ENCODE peak calls at places on chromosomes 11 and 22, in nine cellular contexts. I is fibroblast of mammary gland; G is left ventricle myocardium inferior; C is GM12891; N is NCI-H1930; S is NCI-H446; J is activated T-cell treated with anti-CD3 and anti-CD28 coated beads, Interleukin-2, amount 50 U/mL, for 72 hours; Q is activated CD4-positive, alpha-beta T cell treated with anti-CD3 and anti-CD28 coated beads, Interleukin-2, amount 50 U/mL, for 24 hours; H is HT1080. M is an unnamed sample.

GRCh38 chr22:47847281-47847890 is 1084.9 kb downstream of the TBC1D22A start:
- DNase-seq in G (no peak), Q (no peak), C (no peak), J (no peak), I (no peak), H (no peak), N (no peak), S (no peak), M (no peak)

GRCh38 chr22:36425977-36426523 is 38.3 kb upstream of the MYH9 start:
- DNase-seq in S (no peak), G (peak; percentile 73), J (no peak), N (no peak), H (no peak), Q (no peak), C (no peak), I (peak; percentile 45), M (no peak)

GRCh38 chr22:40586781-40587180 is 49.7 kb downstream of the MRTFA start:
- DNase-seq in S (no peak), N (no peak), I (no peak), Q (no peak), G (no peak), J (no peak), H (no peak), C (no peak), M (no peak)

GRCh38 chr22:33492210-33492651 is 428.0 kb downstream of the LARGE1 start:
- DNase-seq in N (no peak), G (no peak), H (no peak), J (no peak), S (no peak), Q (no peak), I (no peak), C (no peak), M (no peak)

GRCh38 chr22:45208993-45209838 is 31.5 kb downstream of the KIAA0930 start:
- DNase-seq in H (peak; percentile 64), N (no peak), S (peak; percentile 26), Q (no peak), C (no peak), J (peak; percentile 59), I (peak; percentile 93), G (no peak), M (no peak)

GRCh38 chr11:83617671-83618070 is 331.5 kb upstream of the CCDC90B start:
- DNase-seq in I (no peak), S (no peak), Q (no peak), C (no peak), G (no peak), N (no peak), J (no peak), H (no peak), M (no peak)

GRCh38 chr11:120904116-120904515 is 119.8 kb upstream of the TBCEL start:
- DNase-seq in H (no peak), J (no peak), Q (no peak), G (no peak), I (no peak), N (no peak), C (no peak), S (no peak), M (no peak)

GRCh38 chr22:43378011-43378704 is 33.7 kb upstream of the MPPED1 start:
- DNase-seq in Q (no peak), H (no peak), C (no peak), N (no peak), G (no peak), I (no peak), J (peak; percentile 6), S (peak; percentile 32), M (no peak)

GRCh38 chr11:64916040-64916847 is 765 bp downstream of the ATG2A start:
- DNase-seq in S (no peak), G (no peak), Q (no peak), J (peak; percentile 46), H (peak; percentile 57), C (peak; percentile 63), I (peak; percentile 74), N (no peak), M (peak; percentile 65)

GRCh38 chr11:133146697-133147306 is 385.5 kb downstream of the OPCML start:
- DNase-seq in N (no peak), G (no peak), H (no peak), J (no peak), I (no peak), Q (no peak), C (no peak), S (no peak), M (no peak)

GRCh38 chr11:83241291-83241946 is 44.7 kb downstream of the CCDC90B start:
- DNase-seq in N (no peak), H (peak; percentile 78), C (no peak), I (peak; percentile 78), S (peak; percentile 69), Q (no peak), J (no peak), G (no peak), M (peak; percentile 33)

GRCh38 chr11:130816516-130816915 is 99.8 kb downstream of the SNX19 start:
- DNase-seq in I (peak; percentile 45), H (no peak), Q (no peak), G (no peak), C (no peak), N (no peak), S (no peak), J (no peak), M (no peak)

GRCh38 chr22:32175751-32176644 is 16.9 kb upstream of the C22orf42 start:
- DNase-seq in Q (no peak), I (no peak), J (peak; percentile 10), S (no peak), N (no peak), H (no peak), C (no peak), G (no peak), M (no peak)

GRCh38 chr11:6251990-6252473 is 7.6 kb upstream of the CCKBR start:
- DNase-seq in J (no peak), N (no peak), Q (no peak), C (no peak), I (peak; percentile 55), H (no peak), S (no peak), G (no peak), M (peak; percentile 91)

GRCh38 chr22:17057959-17058814 is 26.6 kb upstream of the IL17RA start:
- DNase-seq in Q (peak; percentile 19), J (peak; percentile 47), C (peak; percentile 42), N (peak; percentile 6), I (peak; percentile 77), G (no peak), H (peak; percentile 66), S (peak; percentile 74), M (peak; percentile 67)

GRCh38 chr11:77884186-77884828 is 63.4 kb downstream of the AAMDC start:
- DNase-seq in G (no peak), H (no peak), I (peak; percentile 60), C (no peak), S (no peak), N (no peak), J (no peak), Q (no peak), M (no peak)

GRCh38 chr11:62545437-62546243 is 966 bp downstream of the AHNAK start:
- DNase-seq in C (no peak), H (peak; percentile 95), N (no peak), S (peak; percentile 57), Q (no peak), G (peak; percentile 95), J (peak; percentile 67), I (peak; percentile 93), M (peak; percentile 93)

GRCh38 chr11:44496391-44496790 is 69.1 kb upstream of the CD82 start:
- DNase-seq in I (no peak), Q (no peak), G (no peak), C (no peak), S (no peak), N (no peak), J (no peak), H (no peak), M (no peak)

GRCh38 chr22:46087816-46088277 is 62.5 kb upstream of the PPARA start:
- DNase-seq in Q (no peak), N (no peak), H (peak; percentile 93), S (peak; percentile 86), C (no peak), G (peak; percentile 93), J (no peak), I (peak; percentile 93), M (peak; percentile 93)

GRCh38 chr11:119995730-119996491 is 142.0 kb downstream of the TRIM29 start:
- DNase-seq in N (no peak), C (no peak), H (no peak), G (no peak), I (no peak), S (no peak), J (no peak), Q (no peak), M (no peak)

GRCh38 chr11:15062631-15063030 is 10.8 kb upstream of the CALCB start:
- DNase-seq in G (no peak), Q (no peak), N (no peak), J (no peak), C (no peak), I (no peak), H (no peak), S (no peak), M (no peak)

GRCh38 chr11:7436657-7437056 is 48.6 kb upstream of the OLFML1 start:
- DNase-seq in G (no peak), N (no peak), Q (no peak), H (no peak), J (no peak), S (no peak), I (no peak), C (peak; percentile 29), M (no peak)

GRCh38 chr22:32824531-32825315 is 23.2 kb downstream of the TIMP3 start:
- DNase-seq in Q (no peak), G (no peak), S (no peak), H (no peak), I (no peak), N (no peak), J (no peak), C (no peak), M (no peak)

GRCh38 chr11:94771390-94771789 is 3.2 kb downstream of the AMOTL1 start:
- DNase-seq in Q (no peak), I (no peak), G (no peak), S (peak; percentile 9), J (no peak), C (no peak), N (no peak), H (no peak), M (no peak)

GRCh38 chr22:27788889-27789288 is 12.7 kb downstream of the MN1 start:
- DNase-seq in Q (no peak), J (no peak), S (no peak), C (no peak), I (no peak), N (no peak), G (no peak), H (no peak), M (no peak)

GRCh38 chr11:70872950-70873735 is 379.2 kb downstream of the SHANK2 start:
- DNase-seq in Q (no peak), C (no peak), S (no peak), N (no peak), H (no peak), J (no peak), G (no peak), I (no peak), M (no peak)

GRCh38 chr11:59012942-59013256 is 73.2 kb upstream of the GLYATL1B start:
- DNase-seq in H (no peak), S (no peak), I (no peak), J (no peak), N (no peak), G (no peak), Q (no peak), C (no peak), M (peak; percentile 66)

GRCh38 chr11:45383229-45383628 is 97.1 kb upstream of the SYT13 start:
- DNase-seq in C (no peak), Q (no peak), G (no peak), N (no peak), H (peak; percentile 84), S (no peak), J (no peak), I (peak; percentile 33), M (no peak)

GRCh38 chr11:73197348-73197747 is 20.7 kb upstream of the P2RY2 start:
- DNase-seq in Q (no peak), G (no peak), I (no peak), N (no peak), J (no peak), H (no peak), S (no peak), C (no peak), M (no peak)